ENCODE peak calls at places on chromosomes 16 and 17, in six cellular contexts. S, Q, R, A, Z and U are unnamed samples.

GRCh38 chr17:78645421-78646295 is 68.5 kb upstream of the DNAH17 start:
- DNase-seq in A (no peak), Q (no peak), Z (no peak), R (peak), S (peak), U (peak)

GRCh38 chr17:81977211-81978091 is at the start of gene ASPSCR1:
- DNase-seq in Q (peak), Z (peak), A (peak), S (peak), R (peak), U (peak)

GRCh38 chr17:49574945-49575523 is 637 bp upstream of the NXPH3 start:
- DNase-seq in R (no peak), A (no peak), Z (no peak), Q (no peak), S (no peak), U (no peak)

GRCh38 chr16:62224810-62225209 is 188.6 kb upstream of the CDH8 start:
- DNase-seq in R (no peak), Z (no peak), Q (no peak), S (no peak), A (no peak), U (no peak)

GRCh38 chr17:74042744-74043486 is 160.6 kb upstream of the RPL38 start:
- DNase-seq in Q (peak), R (no peak), S (no peak), Z (no peak), A (peak), U (peak)

GRCh38 chr16:48194828-48195566 is 39.2 kb upstream of the ABCC12 start:
- DNase-seq in R (no peak), Q (peak), A (no peak), Z (peak), S (peak), U (no peak)

GRCh38 chr17:3943240-3943891 is 20.9 kb downstream of the ATP2A3 start:
- DNase-seq in Q (no peak), S (no peak), Z (no peak), A (no peak), R (no peak), U (no peak)

GRCh38 chr17:49993423-49994037 is 1.5 kb downstream of the DLX3 start:
- DNase-seq in Q (no peak), S (peak), R (no peak), A (no peak), Z (no peak), U (no peak)

GRCh38 chr17:38572665-38573365 is 32.9 kb downstream of the SRCIN1 start:
- DNase-seq in Z (no peak), A (no peak), R (no peak), Q (no peak), S (peak), U (no peak)

GRCh38 chr16:75116081-75116910 is at the start of gene LDHD:
- DNase-seq in S (peak), Z (no peak), R (no peak), Q (no peak), A (no peak), U (peak)

GRCh38 chr16:22652463-22652845 is 141.8 kb downstream of the NPIPB5 start:
- DNase-seq in S (no peak), A (no peak), R (no peak), Z (no peak), Q (no peak), U (no peak)

GRCh38 chr16:67872631-67873434 is at the start of gene EDC4:
- DNase-seq in A (no peak), Z (peak), S (peak), R (peak), Q (peak), U (peak)

GRCh38 chr17:77184474-77184873 is 43.7 kb downstream of the SEC14L1 start:
- DNase-seq in Q (no peak), R (no peak), Z (no peak), S (no peak), A (no peak), U (peak)

GRCh38 chr16:54285414-54286066 is 1.0 kb downstream of the IRX3 start:
- DNase-seq in Z (no peak), Q (no peak), A (no peak), R (no peak), S (peak), U (peak)

GRCh38 chr17:42246515-42246914 is 29.7 kb downstream of the STAT5B start:
- DNase-seq in R (no peak), Q (no peak), A (no peak), S (no peak), Z (no peak), U (no peak)

GRCh38 chr17:62179525-62180161 is 114.6 kb upstream of the MED13 start:
- DNase-seq in R (no peak), A (peak), Q (no peak), Z (no peak), S (no peak), U (peak)
- TF ChIP-seq CTCF in R (no peak), A (peak), Q (no peak), Z (no peak), S (no peak), U (no peak)

GRCh38 chr17:17835415-17836249 is 1.2 kb downstream of the SREBF1 start:
- DNase-seq in Q (no peak), S (no peak), R (peak), A (no peak), Z (no peak), U (peak)
- H3K4me3 ChIP-seq in Q (peak), S (peak), R (peak), A (peak), Z (peak), U (peak)

GRCh38 chr16:13896543-13897182 is 23.3 kb upstream of the ERCC4 start:
- DNase-seq in R (peak), A (no peak), Q (no peak), Z (no peak), S (no peak), U (peak)
- TF ChIP-seq CTCF in R (peak), A (peak), Q (no peak), Z (peak), S (no peak), U (no peak)

GRCh38 chr16:17369441-17369951 is 101.3 kb downstream of the XYLT1 start:
- DNase-seq in R (peak), Q (no peak), A (no peak), S (peak), Z (no peak), U (no peak)
- H3K4me3 ChIP-seq in R (peak), Q (no peak), A (no peak), S (no peak), Z (no peak), U (no peak)

DNA sequence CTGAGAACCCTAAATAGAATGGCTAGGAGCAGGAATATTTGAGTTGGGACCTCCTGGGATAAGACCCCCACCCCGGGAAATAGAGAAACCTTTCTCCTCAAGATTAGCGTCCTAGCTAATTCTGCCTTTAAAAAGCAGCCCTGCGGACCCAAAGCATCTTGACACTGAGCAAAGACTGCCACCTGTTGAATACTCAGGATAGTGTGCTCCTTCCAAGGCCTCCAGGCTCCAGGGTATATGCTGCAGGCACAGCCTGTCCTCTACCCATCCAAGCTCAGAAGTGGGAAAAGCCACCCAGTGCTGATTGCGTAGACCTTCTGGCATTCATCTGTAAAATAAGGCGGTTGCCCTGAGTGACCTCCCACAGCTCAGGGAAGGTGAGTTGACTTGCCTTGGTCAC is 456.2 kb upstream of the DYNLRB2 start:
- DNase-seq in Z (no peak), S (peak), R (no peak), Q (no peak), A (peak), U (peak)
- TF ChIP-seq CTCF in Z (peak), S (no peak), R (peak), Q (peak), A (peak), U (peak)

GRCh38 chr17:66431080-66431795 is 128.8 kb downstream of the PRKCA start:
- DNase-seq in S (no peak), Q (no peak), R (no peak), Z (no peak), A (no peak), U (peak)
- H3K4me3 ChIP-seq in S (no peak), Q (peak), R (no peak), Z (peak), A (no peak), U (no peak)

GRCh38 chr16:3058173-3059030 is 7.0 kb upstream of the IL32 start:
- DNase-seq in R (peak), Q (no peak), A (no peak), Z (no peak), S (peak), U (no peak)
- TF ChIP-seq CTCF in R (no peak), Q (no peak), A (peak), Z (no peak), S (no peak), U (no peak)